ENCODE peak calls at places on chromosomes 2 and 18, in six cellular contexts. Y is upper lobe of left lung, F is HepG2, S is A549, Z is K562, N is GM12878. R is an unnamed sample.
A peak's percentile ranks its signal among the peaks of the same experiment; 100 is the strongest.

GRCh38 chr2:171210864-171211431 is 50.3 kb upstream of the TLK1 start:
- ATAC-seq in N (peak; percentile 93), F (peak; percentile 81), S (no peak), Z (peak; percentile 53), Y (no peak), R (no peak)

GRCh38 chr18:9968081-9968848 is 54.4 kb downstream of the VAPA start:
- ATAC-seq in F (peak; percentile 31), Y (peak; percentile 15), N (no peak), S (no peak), Z (no peak), R (peak; percentile 38)

GRCh38 chr2:111698743-111699554 is 185.0 kb downstream of the ANAPC1 start:
- ATAC-seq in S (peak; percentile 98), Y (peak; percentile 94), Z (peak; percentile 97), F (peak; percentile 91), N (peak; percentile 81), R (peak; percentile 80)

GRCh38 chr2:17069564-17069963 is 403.9 kb upstream of the CYRIA start:
- ATAC-seq in F (no peak), Y (no peak), Z (no peak), S (no peak), N (no peak), R (no peak)

GRCh38 chr2:30155202-30155601 is 8.4 kb downstream of the YPEL5 start:
- ATAC-seq in Y (no peak), F (no peak), S (no peak), Z (no peak), N (peak; percentile 27), R (no peak)

GRCh38 chr2:167140767-167141166 is 252.5 kb downstream of the XIRP2 start:
- ATAC-seq in S (peak; percentile 68), Y (peak; percentile 73), Z (no peak), F (no peak), N (no peak), R (peak; percentile 90)

GRCh38 chr18:31557446-31557845 is 34.2 kb upstream of the TTR start:
- ATAC-seq in S (peak; percentile 48), Y (no peak), N (peak; percentile 47), F (peak; percentile 76), Z (peak; percentile 70), R (no peak)

GRCh38 chr2:151482310-151482709 is 72.6 kb downstream of the RIF1 start:
- ATAC-seq in N (no peak), F (peak; percentile 11), Z (no peak), Y (peak; percentile 29), S (no peak), R (no peak)

GRCh38 chr2:11169333-11169732 is 14.1 kb downstream of the SLC66A3 start:
- ATAC-seq in Z (peak; percentile 54), Y (peak; percentile 16), S (peak; percentile 67), N (no peak), F (peak; percentile 76), R (no peak)

GRCh38 chr2:161384864-161385263 is 31.2 kb upstream of the TBR1 start:
- ATAC-seq in F (no peak), S (no peak), Y (no peak), N (peak; percentile 88), Z (no peak), R (no peak)

GRCh38 chr2:20744366-20745335 is 77.7 kb downstream of the GDF7 start:
- ATAC-seq in Z (no peak), N (peak; percentile 98), S (no peak), Y (no peak), F (no peak), R (no peak)

GRCh38 chr18:24000613-24001490 is 13.7 kb upstream of the TTC39C start:
- ATAC-seq in Z (no peak), F (peak; percentile 48), N (peak; percentile 36), S (no peak), Y (no peak), R (no peak)

GRCh38 chr2:26170795-26171194 is 2.1 kb upstream of the GAREM2 start:
- ATAC-seq in Y (no peak), F (peak; percentile 49), N (no peak), S (no peak), Z (no peak), R (no peak)

DNA sequence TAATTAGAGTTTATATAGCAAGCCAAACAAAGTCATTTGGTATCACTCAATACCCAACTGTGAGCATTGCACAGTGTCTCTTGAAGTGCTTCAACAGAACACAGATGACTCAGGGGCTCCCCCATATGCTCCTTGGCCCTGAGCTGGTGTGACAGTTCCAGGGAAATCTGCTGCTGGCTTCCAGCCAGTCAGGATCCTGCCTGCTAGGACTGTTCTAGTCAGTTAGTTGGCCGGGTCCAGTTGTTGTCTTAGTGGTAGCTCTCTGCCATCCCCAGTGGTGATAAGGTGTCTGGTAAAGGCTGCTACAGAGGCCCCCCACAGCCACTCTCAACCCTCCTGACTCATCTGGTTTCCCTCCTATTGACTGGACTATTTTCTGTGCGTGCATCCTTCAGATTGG is 100.3 kb downstream of the IRS1 start:
- ATAC-seq in S (no peak), Y (peak; percentile 68), N (no peak), F (peak; percentile 51), Z (no peak), R (peak; percentile 65)
- TF ChIP-seq CTCF in S (no peak), Y (no peak), N (no peak), F (no peak), Z (no peak), R (no peak)

DNA sequence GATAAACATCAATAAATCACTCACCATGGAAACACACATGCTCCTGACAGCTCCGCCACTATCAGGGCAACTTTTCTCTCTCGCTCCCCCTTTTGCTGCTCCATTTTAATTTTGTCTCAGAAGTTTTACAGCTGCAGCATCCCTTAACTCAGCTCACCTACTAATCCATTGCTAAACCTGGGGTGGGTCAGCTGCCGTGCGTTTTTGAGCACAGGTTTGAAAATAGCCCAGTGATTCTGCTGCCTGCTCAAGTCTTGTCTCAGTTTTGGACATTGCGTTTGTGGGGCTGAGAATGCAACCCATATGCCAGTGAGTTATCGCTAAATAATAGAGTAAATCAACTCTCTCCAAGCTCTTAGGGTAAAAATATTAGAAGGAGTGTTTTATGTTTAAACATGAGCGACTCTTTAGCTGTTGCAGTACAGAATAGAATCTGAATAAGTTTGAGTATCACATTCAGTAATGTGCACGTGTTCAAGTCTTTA is 2.1 kb downstream of the TSHZ1 start:
- ATAC-seq in S (no peak), F (no peak), Z (no peak), Y (no peak), N (no peak), R (no peak)
- H3K27ac ChIP-seq in S (no peak overlapping the region), F (peak overlapping the region; percentile 46), Z (no peak overlapping the region), Y (peak overlapping the region; percentile 75), N (no peak overlapping the region), R (peak overlapping the region; percentile 89)

DNA sequence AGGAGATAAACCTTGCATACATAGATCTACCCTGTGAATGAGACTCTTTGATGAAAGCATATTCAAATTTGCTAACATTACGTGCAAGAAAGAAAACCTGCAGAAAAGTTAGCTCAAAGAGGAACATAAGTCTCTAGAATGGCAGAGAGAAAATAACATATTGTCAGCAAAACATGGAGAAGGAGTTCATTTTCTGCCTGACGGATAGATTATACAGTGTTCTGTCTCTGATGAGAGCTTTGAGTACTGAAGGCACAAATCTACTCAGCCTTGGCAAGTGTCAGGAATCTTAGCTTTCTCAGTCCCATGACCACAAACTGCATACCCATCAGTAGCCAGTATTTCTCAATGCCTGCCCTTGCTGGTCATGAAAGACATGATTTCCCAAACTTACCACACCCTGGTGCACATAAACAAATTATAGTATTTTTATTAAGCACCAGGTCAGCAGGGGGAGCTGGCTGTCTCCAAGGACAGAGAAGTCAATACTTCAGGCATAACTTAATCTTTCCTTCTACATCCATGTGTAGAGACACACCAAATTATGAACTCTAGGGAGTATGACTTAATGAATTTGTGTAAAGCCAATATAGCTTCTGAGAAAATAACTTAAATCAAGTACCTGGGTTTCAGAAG is 401.2 kb upstream of the SOX11 start:
- ATAC-seq in S (no peak), Z (no peak), Y (no peak), N (no peak), F (no peak), R (no peak)
- TF ChIP-seq EP300 in S (no peak), Z (no peak), Y (no peak), N (no peak), F (no peak), R (no peak)

GRCh38 chr2:64000630-64001381 is 18.4 kb downstream of the VPS54 start:
- ATAC-seq in Y (no peak), Z (no peak), N (peak; percentile 52), S (peak; percentile 86), F (peak; percentile 99), R (no peak)
- TF ChIP-seq CTCF in Y (no peak), Z (no peak), N (peak; percentile 10), S (no peak), F (peak; percentile 56), R (no peak)

GRCh38 chr2:33444961-33445360 is 31.5 kb upstream of the RASGRP3 start:
- ATAC-seq in N (no peak), F (no peak), Y (no peak), Z (no peak), S (no peak), R (no peak)

GRCh38 chr2:33452545-33452944 is 23.9 kb upstream of the RASGRP3 start:
- ATAC-seq in Y (no peak), N (no peak), Z (no peak), F (peak; percentile 35), S (no peak), R (peak; percentile 39)

GRCh38 chr2:33451214-33451613 is 25.2 kb upstream of the RASGRP3 start:
- ATAC-seq in N (no peak), S (no peak), F (no peak), Y (no peak), Z (no peak), R (no peak)

GRCh38 chr2:33451825-33452224 is 24.6 kb upstream of the RASGRP3 start:
- ATAC-seq in S (no peak), Z (no peak), N (no peak), F (no peak), Y (no peak), R (no peak)

DNA sequence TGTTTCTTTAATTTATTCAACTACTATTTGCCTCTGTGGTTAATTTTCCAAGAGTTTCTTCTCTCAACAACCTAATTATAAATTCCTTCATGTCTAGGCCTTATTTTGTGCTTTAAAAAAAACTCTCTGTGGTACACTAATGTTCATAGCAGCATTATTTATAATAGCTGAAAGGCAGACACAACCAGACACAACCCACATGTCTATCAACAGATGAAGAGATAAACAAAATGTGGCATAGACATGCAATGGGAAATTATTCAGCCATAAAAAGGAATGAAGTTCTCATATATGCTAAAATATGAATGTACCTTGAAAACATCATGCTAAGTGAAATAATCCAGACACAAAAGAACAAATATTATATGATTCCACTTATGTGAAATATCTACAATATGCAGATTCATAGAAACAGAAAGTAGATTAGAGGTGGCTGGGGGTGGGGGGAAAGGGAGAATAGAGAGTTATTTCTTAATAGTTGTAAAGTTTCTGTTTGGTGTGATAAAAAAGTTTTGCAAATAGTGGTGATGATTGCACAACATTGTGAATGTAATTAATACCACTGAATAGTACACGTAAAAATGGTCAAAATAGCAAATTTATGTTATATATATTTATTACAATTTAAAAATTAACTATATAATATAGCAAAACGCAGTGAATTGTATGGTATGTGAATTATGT is 28.1 kb upstream of the RASGRP3 start:
- ATAC-seq in N (peak; percentile 42), F (no peak), Z (no peak), Y (no peak), S (no peak), R (no peak)
- H3K27ac ChIP-seq in N (no peak overlapping the region), F (no peak overlapping the region), Z (no peak overlapping the region), Y (no peak overlapping the region), S (no peak overlapping the region), R (no peak overlapping the region)

R was measured in gastroesophageal sphincter.